ENCODE peak calls at places on chromosome 9, in four cellular contexts. One of them, this sample, is unnamed.

GRCh38 chr9:112764344-112764743 is 13.8 kb downstream of the SNX30 start:
- DNase-seq in HepG2: peak; percentile 37
- DNase-seq in A549: no peak
- DNase-seq in K562: peak; percentile 75
- DNase-seq in this sample: no peak

GRCh38 chr9:131669234-131670172 is 70.4 kb downstream of the RAPGEF1 start:
- DNase-seq in HepG2: no peak
- DNase-seq in A549: no peak
- DNase-seq in K562: no peak
- DNase-seq in this sample: no peak

GRCh38 chr9:87498816-87499454 is 1.3 kb downstream of the DAPK1 start:
- DNase-seq in HepG2: no peak
- DNase-seq in A549: no peak
- DNase-seq in K562: peak; percentile 33
- DNase-seq in this sample: no peak

GRCh38 chr9:93642961-93643360 is 66.6 kb downstream of the PHF2 start:
- DNase-seq in HepG2: no peak
- DNase-seq in A549: no peak
- DNase-seq in K562: no peak
- DNase-seq in this sample: no peak

GRCh38 chr9:106920701-106921283 is 57.8 kb downstream of the ZNF462 start:
- DNase-seq in HepG2: peak; percentile 18
- DNase-seq in A549: no peak
- DNase-seq in K562: no peak
- DNase-seq in this sample: no peak

GRCh38 chr9:13139641-13140171 is 139.8 kb downstream of the MPDZ start:
- DNase-seq in HepG2: peak; percentile 3
- DNase-seq in A549: peak; percentile 38
- DNase-seq in K562: no peak
- DNase-seq in this sample: no peak

GRCh38 chr9:94533155-94533554 is 21.7 kb upstream of the PCAT7 start:
- DNase-seq in HepG2: peak; percentile 76
- DNase-seq in A549: no peak
- DNase-seq in K562: no peak
- DNase-seq in this sample: no peak

GRCh38 chr9:101026824-101027223 is 1.7 kb upstream of the PLPPR1 start:
- DNase-seq in HepG2: peak; percentile 8
- DNase-seq in A549: no peak
- DNase-seq in K562: no peak
- DNase-seq in this sample: no peak

GRCh38 chr9:126474201-126474765 is 139.4 kb upstream of the LMX1B start:
- DNase-seq in HepG2: no peak
- DNase-seq in A549: no peak
- DNase-seq in K562: no peak
- DNase-seq in this sample: no peak

GRCh38 chr9:128365525-128365924 is 5.6 kb upstream of the URM1 start:
- DNase-seq in HepG2: no peak
- DNase-seq in A549: no peak
- DNase-seq in K562: no peak
- DNase-seq in this sample: no peak

GRCh38 chr9:18208166-18209059 is 265.5 kb upstream of the ADAMTSL1 start:
- DNase-seq in HepG2: peak; percentile 59
- DNase-seq in A549: peak; percentile 42
- DNase-seq in K562: no peak
- DNase-seq in this sample: no peak

GRCh38 chr9:95242613-95243012 is 74.9 kb downstream of the FANCC start:
- DNase-seq in HepG2: peak; percentile 69
- DNase-seq in A549: no peak
- DNase-seq in K562: no peak
- DNase-seq in this sample: no peak

GRCh38 chr9:104256031-104256709 is 162.1 kb downstream of the SMC2 start:
- DNase-seq in HepG2: no peak
- DNase-seq in A549: no peak
- DNase-seq in K562: no peak
- DNase-seq in this sample: no peak

GRCh38 chr9:14895806-14896205 is 14.4 kb downstream of the FREM1 start:
- DNase-seq in HepG2: no peak
- DNase-seq in A549: no peak
- DNase-seq in K562: no peak
- DNase-seq in this sample: no peak

GRCh38 chr9:76996700-76997099 is 22.8 kb upstream of the FOXB2 start:
- DNase-seq in HepG2: peak; percentile 12
- DNase-seq in A549: peak; percentile 37
- DNase-seq in K562: peak; percentile 25
- DNase-seq in this sample: no peak

GRCh38 chr9:86308687-86309086 is 26.3 kb upstream of the ISCA1 start:
- DNase-seq in HepG2: no peak
- DNase-seq in A549: no peak
- DNase-seq in K562: no peak
- DNase-seq in this sample: no peak

GRCh38 chr9:135515083-135515511 is 6.1 kb upstream of the LCN1 start:
- DNase-seq in HepG2: no peak
- DNase-seq in A549: no peak
- DNase-seq in K562: no peak
- DNase-seq in this sample: no peak

GRCh38 chr9:14313378-14313940 is 482 bp downstream of the NFIB start:
- DNase-seq in HepG2: no peak
- DNase-seq in A549: peak; percentile 63
- DNase-seq in K562: peak; percentile 47
- DNase-seq in this sample: no peak

GRCh38 chr9:92988215-92988731 is 41.0 kb downstream of the FGD3 start:
- DNase-seq in HepG2: no peak
- DNase-seq in A549: no peak
- DNase-seq in K562: no peak
- DNase-seq in this sample: no peak

GRCh38 chr9:137435980-137436760 is 5.0 kb downstream of the ENTPD8 start:
- DNase-seq in HepG2: peak; percentile 62
- DNase-seq in A549: peak; percentile 77
- DNase-seq in K562: peak; percentile 91
- DNase-seq in this sample: no peak

GRCh38 chr9:21491742-21492141 is 9.6 kb upstream of the IFNE start:
- DNase-seq in HepG2: no peak
- DNase-seq in A549: no peak
- DNase-seq in K562: no peak
- DNase-seq in this sample: no peak

GRCh38 chr9:127018935-127019334 is 103.5 kb downstream of the ANGPTL2 start:
- DNase-seq in HepG2: no peak
- DNase-seq in A549: no peak
- DNase-seq in K562: no peak
- DNase-seq in this sample: no peak

GRCh38 chr9:36772449-36773370 is 200.0 kb downstream of the MELK start:
- DNase-seq in HepG2: no peak
- DNase-seq in A549: no peak
- DNase-seq in K562: no peak
- DNase-seq in this sample: no peak

GRCh38 chr9:93265972-93266371 is 82.0 kb downstream of the WNK2 start:
- DNase-seq in HepG2: no peak
- DNase-seq in A549: no peak
- DNase-seq in K562: no peak
- DNase-seq in this sample: no peak

GRCh38 chr9:17191095-17191494 is 56.3 kb downstream of the CNTLN start:
- DNase-seq in HepG2: no peak
- DNase-seq in A549: no peak
- DNase-seq in K562: no peak
- DNase-seq in this sample: no peak

GRCh38 chr9:91948423-91949292 is 1.4 kb downstream of the ROR2 start:
- DNase-seq in HepG2: no peak
- DNase-seq in A549: peak; percentile 56
- DNase-seq in K562: peak; percentile 91
- DNase-seq in this sample: no peak
- TF ChIP-seq CHD4 in HepG2: no peak
- TF ChIP-seq CHD4 in A549: no peak
- TF ChIP-seq CHD4 in K562: no peak
- TF ChIP-seq CHD4 in this sample: no peak

DNA sequence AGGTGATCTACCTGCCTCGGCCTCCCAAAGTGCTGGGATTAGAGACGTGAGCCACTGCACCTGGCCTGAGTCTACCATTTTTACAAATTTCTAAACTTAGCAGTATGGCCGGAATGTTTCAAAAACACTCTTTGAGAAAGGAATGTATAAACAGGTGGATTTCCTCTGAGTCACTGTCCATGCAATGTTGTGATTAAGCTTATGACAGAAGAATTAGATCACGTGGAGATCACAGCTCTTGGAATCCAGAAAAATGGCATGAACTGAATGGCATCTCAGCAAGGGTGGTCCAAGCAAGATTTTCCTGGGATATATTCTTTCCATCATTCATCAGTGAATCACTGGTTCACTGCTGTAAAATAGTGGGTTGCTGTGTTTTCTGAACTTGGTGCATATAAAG is 865.0 kb downstream of the PTPRD start:
- DNase-seq in HepG2: no peak
- DNase-seq in A549: no peak
- DNase-seq in K562: no peak
- DNase-seq in this sample: no peak
- TF ChIP-seq CHD4 in HepG2: no peak
- TF ChIP-seq CHD4 in A549: no peak
- TF ChIP-seq CHD4 in K562: no peak
- TF ChIP-seq CHD4 in this sample: no peak

GRCh38 chr9:8831568-8831967 is 1032.0 kb upstream of the DMAC1 start:
- DNase-seq in HepG2: no peak
- DNase-seq in A549: no peak
- DNase-seq in K562: no peak
- DNase-seq in this sample: no peak

GRCh38 chr9:8832956-8833355 is 1033.4 kb upstream of the DMAC1 start:
- DNase-seq in HepG2: no peak
- DNase-seq in A549: no peak
- DNase-seq in K562: no peak
- DNase-seq in this sample: no peak

GRCh38 chr9:8835291-8835690 is 1035.7 kb upstream of the DMAC1 start:
- DNase-seq in HepG2: no peak
- DNase-seq in A549: no peak
- DNase-seq in K562: no peak
- DNase-seq in this sample: no peak
- TF ChIP-seq CHD4 in HepG2: no peak
- TF ChIP-seq CHD4 in A549: no peak
- TF ChIP-seq CHD4 in K562: no peak
- TF ChIP-seq CHD4 in this sample: no peak

DNA sequence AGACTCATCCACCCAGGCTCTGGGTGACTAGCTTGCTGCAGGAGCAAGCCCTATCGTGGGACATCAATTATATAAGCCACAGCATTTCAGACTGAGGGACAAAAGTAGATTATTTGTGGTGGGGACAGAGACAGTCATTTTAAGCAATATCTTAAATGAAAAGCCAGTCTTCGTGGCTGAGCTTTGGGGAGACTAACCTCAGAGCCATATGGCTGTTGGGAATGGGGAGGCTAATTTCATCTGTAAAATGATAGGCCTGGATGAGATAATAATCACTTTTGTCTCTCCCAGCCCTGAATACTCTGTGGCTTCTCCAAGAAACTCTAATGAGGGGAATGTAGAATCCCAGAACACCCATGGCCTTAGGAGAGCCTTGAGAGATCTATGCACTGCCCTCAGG is 113.2 kb upstream of the TNC start:
- DNase-seq in HepG2: no peak
- DNase-seq in A549: no peak
- DNase-seq in K562: no peak
- DNase-seq in this sample: no peak
- TF ChIP-seq CHD4 in HepG2: no peak
- TF ChIP-seq CHD4 in A549: no peak
- TF ChIP-seq CHD4 in K562: no peak
- TF ChIP-seq CHD4 in this sample: no peak

DNA sequence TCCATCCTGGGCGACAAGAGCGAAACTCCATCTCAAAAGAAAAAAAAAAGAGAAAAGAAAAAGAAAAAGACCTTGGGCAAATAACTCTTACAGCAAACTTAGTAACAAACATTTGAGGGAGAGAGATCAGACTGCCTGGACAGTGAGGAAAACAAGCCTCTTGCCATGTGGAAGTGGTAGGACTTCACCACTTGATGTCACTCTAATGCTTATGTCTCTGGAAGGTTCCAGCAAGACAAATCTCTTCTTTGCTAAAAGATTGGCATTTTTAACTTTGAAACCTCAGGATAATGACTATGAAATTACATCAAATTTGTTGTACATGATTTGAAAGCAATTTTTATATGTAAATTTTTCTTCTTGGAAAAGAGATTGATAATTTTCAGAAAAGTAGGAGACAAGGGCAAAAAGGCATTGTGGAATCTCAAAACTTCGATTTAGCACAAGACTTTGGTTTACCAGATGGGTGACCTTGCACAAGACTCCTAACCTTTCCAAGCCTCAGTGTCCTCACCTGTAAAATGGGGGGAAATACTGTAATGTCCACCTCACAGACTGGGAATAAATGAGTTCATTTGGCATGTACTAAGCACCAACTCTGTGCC is 5.4 kb downstream of the ACTL7B start:
- DNase-seq in HepG2: peak; percentile 44
- DNase-seq in A549: peak; percentile 39
- DNase-seq in K562: peak; percentile 23
- DNase-seq in this sample: no peak
- TF ChIP-seq CHD4 in HepG2: no peak
- TF ChIP-seq CHD4 in A549: no peak
- TF ChIP-seq CHD4 in K562: no peak
- TF ChIP-seq CHD4 in this sample: no peak

GRCh38 chr9:121893787-121894186 is 199.3 kb downstream of the TTLL11 start:
- DNase-seq in HepG2: no peak
- DNase-seq in A549: no peak
- DNase-seq in K562: no peak
- DNase-seq in this sample: no peak

GRCh38 chr9:121896545-121896943 is 196.6 kb downstream of the TTLL11 start:
- DNase-seq in HepG2: no peak
- DNase-seq in A549: no peak
- DNase-seq in K562: no peak
- DNase-seq in this sample: no peak

GRCh38 chr9:121897140-121897539 is 196.0 kb downstream of the TTLL11 start:
- DNase-seq in HepG2: no peak
- DNase-seq in A549: no peak
- DNase-seq in K562: no peak
- DNase-seq in this sample: no peak

GRCh38 chr9:121895274-121895835 is 197.8 kb downstream of the TTLL11 start:
- DNase-seq in HepG2: no peak
- DNase-seq in A549: peak; percentile 14
- DNase-seq in K562: no peak
- DNase-seq in this sample: no peak

DNA sequence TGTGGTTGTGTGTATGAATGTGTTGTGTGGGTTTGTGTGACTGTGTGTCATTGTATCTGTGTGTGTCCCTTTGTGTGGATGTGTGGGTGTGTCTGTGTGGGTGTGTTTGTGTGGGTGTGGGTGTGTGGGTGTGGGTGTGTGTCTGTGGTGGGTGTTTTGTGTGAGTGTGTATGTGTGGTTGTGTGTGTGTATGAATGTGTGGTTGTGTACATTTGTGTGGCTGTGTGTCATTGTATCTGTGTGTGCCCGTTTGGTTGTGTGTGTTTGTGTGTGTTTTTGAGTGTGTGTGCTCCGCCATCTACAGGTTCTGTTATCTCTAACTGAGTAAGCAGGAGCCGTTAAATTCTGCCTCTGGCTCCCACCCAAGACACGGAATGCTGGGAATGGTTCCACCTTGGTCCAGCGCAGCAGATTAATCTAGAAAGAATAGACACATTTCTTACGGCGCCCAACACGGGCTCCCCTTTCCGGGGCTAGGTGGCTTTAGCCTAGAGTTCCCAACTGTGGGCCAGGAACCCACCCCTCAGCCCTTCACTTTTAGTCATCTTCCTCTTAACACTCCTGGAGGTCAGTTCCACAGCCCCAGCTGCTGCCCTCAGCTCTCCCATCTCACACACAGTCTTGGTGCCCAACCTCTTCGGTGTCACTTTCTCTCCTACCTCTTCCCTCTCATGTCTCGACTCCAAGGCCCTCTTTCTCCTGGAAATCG is 197.1 kb downstream of the TTLL11 start:
- DNase-seq in HepG2: peak; percentile 5
- DNase-seq in A549: peak; percentile 60
- DNase-seq in K562: no peak
- DNase-seq in this sample: no peak
- TF ChIP-seq CHD4 in HepG2: no peak
- TF ChIP-seq CHD4 in A549: no peak
- TF ChIP-seq CHD4 in K562: no peak
- TF ChIP-seq CHD4 in this sample: no peak

This sample was measured in GM12878.